ENCODE peak calls at places on chromosomes 3 and 15, in nine cellular contexts. X is HTR-8/SVneo, V is foreskin melanocyte, L is AG09309, Y is naive B cell, A is B cell, U is spleen, F is fibroblast of pulmonary artery, B is astrocyte of the spinal cord. G is an unnamed sample.

GRCh38 chr3:128383316-128384235 is 83.1 kb downstream of the DNAJB8 start:
- DNase-seq in X (peak), L (no peak), F (peak), U (no peak), A (no peak), V (no peak), B (peak), Y (no peak), G (peak)

GRCh38 chr15:61613729-61614128 is 384.6 kb upstream of the RORA start:
- DNase-seq in Y (no peak), A (no peak), V (peak), X (no peak), U (no peak), L (no peak), F (no peak), B (peak), G (no peak)

GRCh38 chr3:19213608-19214220 is 65.4 kb downstream of the KCNH8 start:
- DNase-seq in V (no peak), F (no peak), U (peak), B (no peak), L (no peak), X (no peak), A (no peak), Y (peak), G (peak)

GRCh38 chr15:43246261-43246764 is 20.4 kb downstream of the TGM5 start:
- DNase-seq in L (no peak), X (no peak), B (no peak), V (no peak), U (no peak), F (no peak), A (no peak), Y (no peak), G (no peak)

GRCh38 chr15:66098019-66098363 is 155.6 kb downstream of the MEGF11 start:
- DNase-seq in X (no peak), V (no peak), L (no peak), B (no peak), A (no peak), F (no peak), Y (no peak), U (no peak), G (no peak)

GRCh38 chr3:66425566-66425965 is 75.3 kb downstream of the LRIG1 start:
- DNase-seq in X (no peak), B (no peak), F (no peak), Y (no peak), V (no peak), L (no peak), U (no peak), A (no peak), G (no peak)

GRCh38 chr15:92586930-92587329 is 68.6 kb downstream of the FAM174B start:
- DNase-seq in L (no peak), F (no peak), X (no peak), A (no peak), U (no peak), B (no peak), V (no peak), Y (no peak), G (no peak)

GRCh38 chr3:176848431-176849214 is 348.7 kb downstream of the TBL1XR1 start:
- DNase-seq in A (no peak), X (no peak), V (no peak), Y (no peak), F (no peak), L (no peak), U (no peak), B (no peak), G (no peak)

GRCh38 chr3:63333815-63334214 is 55.7 kb downstream of the SYNPR start:
- DNase-seq in U (no peak), L (no peak), X (no peak), F (peak), A (no peak), B (peak), V (no peak), Y (no peak), G (no peak)

GRCh38 chr3:187777331-187778046 is 32.2 kb upstream of the BCL6 start:
- DNase-seq in X (no peak), Y (peak), F (peak), V (no peak), B (peak), U (no peak), L (no peak), A (peak), G (no peak)

GRCh38 chr3:127275287-127275781 is 12.5 kb downstream of the PRR20G start:
- DNase-seq in Y (no peak), F (no peak), U (no peak), V (peak), L (peak), X (no peak), B (peak), A (no peak), G (no peak)

GRCh38 chr15:100686021-100686724 is 83.8 kb downstream of the ASB7 start:
- DNase-seq in U (no peak), F (no peak), L (no peak), B (no peak), V (no peak), Y (no peak), A (no peak), X (no peak), G (no peak)

GRCh38 chr3:195906865-195907729 is 1.3 kb downstream of the TNK2 start:
- DNase-seq in B (no peak), U (peak), Y (peak), F (no peak), X (no peak), V (no peak), L (no peak), A (peak), G (peak)

GRCh38 chr15:42151012-42151615 is 5.3 kb downstream of the PLA2G4F start:
- DNase-seq in A (peak), F (no peak), U (peak), B (no peak), X (no peak), Y (no peak), L (no peak), V (no peak), G (no peak)

GRCh38 chr3:56778904-56779303 is 22.8 kb downstream of the ARHGEF3 start:
- DNase-seq in X (no peak), V (no peak), F (no peak), A (no peak), L (no peak), B (no peak), U (no peak), Y (no peak), G (no peak)

GRCh38 chr3:65233561-65233960 is 545.8 kb upstream of the ADAMTS9 start:
- DNase-seq in X (no peak), V (no peak), Y (no peak), L (no peak), F (no peak), A (no peak), B (no peak), U (no peak), G (no peak)

G was measured in BE2C.